ENCODE peak calls at places on chromosomes 4 and X, in nine cellular contexts. X, P, B, T, O, I, C, W and G are unnamed samples.

GRCh38 chr4:68864438-68865177 is 48.8 kb downstream of the UGT2B10 start:
- DNase-seq in I (peak), B (no peak), W (no peak), P (no peak), X (no peak), C (no peak), T (no peak), O (no peak), G (peak)

GRCh38 chrX:45768666-45769065 is 568.0 kb upstream of the DIPK2B start:
- DNase-seq in P (no peak), T (no peak), X (no peak), O (no peak), I (no peak), W (no peak), C (no peak), B (no peak), G (no peak)

GRCh38 chr4:43251760-43252317 is 359.3 kb downstream of the GRXCR1 start:
- DNase-seq in O (peak), T (no peak), I (peak), W (no peak), C (no peak), B (no peak), X (no peak), P (no peak), G (no peak)

GRCh38 chr4:155001229-155001628 is 207.2 kb upstream of the NPY2R start:
- DNase-seq in I (no peak), O (no peak), X (no peak), W (no peak), B (no peak), C (no peak), T (no peak), P (no peak), G (no peak)

GRCh38 chrX:47481160-47481559 is 1.9 kb downstream of the ZNF41 start:
- DNase-seq in C (no peak), W (no peak), O (no peak), T (no peak), P (no peak), B (no peak), I (no peak), X (no peak), G (no peak)

GRCh38 chr4:73707918-73708577 is 32.3 kb upstream of the CXCL8 start:
- DNase-seq in P (no peak), W (peak), C (no peak), B (no peak), I (peak), X (no peak), T (peak), O (peak), G (peak)

GRCh38 chr4:145954924-145955339 is 16.3 kb upstream of the ZNF827 start:
- DNase-seq in B (no peak), I (peak), T (peak), C (no peak), W (peak), O (peak), X (no peak), P (no peak), G (peak)

GRCh38 chrX:139720136-139720535 is 12.2 kb upstream of the MCF2 start:
- DNase-seq in I (peak), C (no peak), O (peak), X (no peak), P (no peak), T (peak), W (peak), B (no peak), G (no peak)

GRCh38 chr4:15182600-15183222 is 180.4 kb downstream of the CPEB2 start:
- DNase-seq in X (no peak), W (peak), O (peak), P (no peak), I (peak), B (no peak), C (no peak), T (peak), G (no peak)

GRCh38 chr4:136562842-136563241 is 969.5 kb downstream of the PCDH18 start:
- DNase-seq in T (no peak), O (peak), C (no peak), P (no peak), W (peak), X (no peak), I (no peak), B (no peak), G (no peak)